ENCODE peak calls at places on chromosomes 4 and X, in ten cellular contexts. One of them, this sample, is unnamed.

GRCh38 chr4:43251760-43252317 is 359.3 kb downstream of the GRXCR1 start:
- DNase-seq in mammary epithelial cell: no peak
- DNase-seq in BJ: no peak
- DNase-seq in MCF 10A: peak
- DNase-seq in GM10248: no peak
- DNase-seq in AG08395: no peak
- DNase-seq in stimulated activated CD8-positive, alpha-beta memory T cell treated with anti-CD3 and anti-CD28 coated beads, Interleukin-4, amount 100 ng/mL, for 1 hour: no peak
- DNase-seq in lower lobe of right lung: no peak
- DNase-seq in HTR-8/SVneo: no peak
- DNase-seq in tibial artery: no peak
- DNase-seq in this sample: no peak

GRCh38 chr4:16159321-16159720 is 67.0 kb downstream of the TAPT1 start:
- DNase-seq in MCF 10A: no peak
- DNase-seq in tibial artery: no peak
- DNase-seq in GM10248: no peak
- DNase-seq in lower lobe of right lung: no peak
- DNase-seq in HTR-8/SVneo: no peak
- DNase-seq in BJ: no peak
- DNase-seq in stimulated activated CD8-positive, alpha-beta memory T cell treated with anti-CD3 and anti-CD28 coated beads, Interleukin-4, amount 100 ng/mL, for 1 hour: no peak
- DNase-seq in AG08395: no peak
- DNase-seq in mammary epithelial cell: no peak
- DNase-seq in this sample: no peak

GRCh38 chrX:103918584-103919335 is 43.7 kb upstream of the TMSB15B start:
- DNase-seq in stimulated activated CD8-positive, alpha-beta memory T cell treated with anti-CD3 and anti-CD28 coated beads, Interleukin-4, amount 100 ng/mL, for 1 hour: peak
- DNase-seq in tibial artery: peak
- DNase-seq in BJ: no peak
- DNase-seq in mammary epithelial cell: peak
- DNase-seq in GM10248: peak
- DNase-seq in HTR-8/SVneo: peak
- DNase-seq in lower lobe of right lung: peak
- DNase-seq in AG08395: peak
- DNase-seq in MCF 10A: peak
- DNase-seq in this sample: peak

GRCh38 chr4:87977521-87978278 is 2.2 kb downstream of the SPP1 start:
- DNase-seq in MCF 10A: no peak
- DNase-seq in tibial artery: no peak
- DNase-seq in BJ: no peak
- DNase-seq in HTR-8/SVneo: no peak
- DNase-seq in lower lobe of right lung: no peak
- DNase-seq in GM10248: no peak
- DNase-seq in mammary epithelial cell: no peak
- DNase-seq in AG08395: no peak
- DNase-seq in stimulated activated CD8-positive, alpha-beta memory T cell treated with anti-CD3 and anti-CD28 coated beads, Interleukin-4, amount 100 ng/mL, for 1 hour: no peak
- DNase-seq in this sample: no peak

GRCh38 chrX:124010157-124010556 is 48.7 kb downstream of the STAG2 start:
- DNase-seq in stimulated activated CD8-positive, alpha-beta memory T cell treated with anti-CD3 and anti-CD28 coated beads, Interleukin-4, amount 100 ng/mL, for 1 hour: no peak
- DNase-seq in tibial artery: no peak
- DNase-seq in HTR-8/SVneo: no peak
- DNase-seq in MCF 10A: peak
- DNase-seq in lower lobe of right lung: no peak
- DNase-seq in mammary epithelial cell: peak
- DNase-seq in GM10248: no peak
- DNase-seq in AG08395: no peak
- DNase-seq in BJ: no peak
- DNase-seq in this sample: no peak

GRCh38 chr4:106609917-106610316 is 241.3 kb upstream of the GIMD1 start:
- DNase-seq in stimulated activated CD8-positive, alpha-beta memory T cell treated with anti-CD3 and anti-CD28 coated beads, Interleukin-4, amount 100 ng/mL, for 1 hour: no peak
- DNase-seq in HTR-8/SVneo: no peak
- DNase-seq in tibial artery: no peak
- DNase-seq in BJ: no peak
- DNase-seq in GM10248: no peak
- DNase-seq in MCF 10A: no peak
- DNase-seq in mammary epithelial cell: no peak
- DNase-seq in AG08395: no peak
- DNase-seq in lower lobe of right lung: no peak
- DNase-seq in this sample: no peak

GRCh38 chrX:93538575-93538974 is 134.8 kb downstream of the NAP1L3 start:
- DNase-seq in stimulated activated CD8-positive, alpha-beta memory T cell treated with anti-CD3 and anti-CD28 coated beads, Interleukin-4, amount 100 ng/mL, for 1 hour: no peak
- DNase-seq in MCF 10A: peak
- DNase-seq in HTR-8/SVneo: no peak
- DNase-seq in tibial artery: no peak
- DNase-seq in lower lobe of right lung: no peak
- DNase-seq in AG08395: no peak
- DNase-seq in mammary epithelial cell: no peak
- DNase-seq in BJ: no peak
- DNase-seq in GM10248: peak
- DNase-seq in this sample: peak

GRCh38 chrX:101430457-101431078 is 22.5 kb downstream of the HNRNPH2 start:
- DNase-seq in stimulated activated CD8-positive, alpha-beta memory T cell treated with anti-CD3 and anti-CD28 coated beads, Interleukin-4, amount 100 ng/mL, for 1 hour: no peak
- DNase-seq in tibial artery: no peak
- DNase-seq in HTR-8/SVneo: no peak
- DNase-seq in AG08395: peak
- DNase-seq in BJ: no peak
- DNase-seq in lower lobe of right lung: no peak
- DNase-seq in mammary epithelial cell: peak
- DNase-seq in GM10248: no peak
- DNase-seq in MCF 10A: no peak
- DNase-seq in this sample: peak